ENCODE peak calls at places on chromosomes 1 and 21, in four cellular contexts. One of them, this sample, is unnamed.

GRCh38 chr1:30048905-30049304 is 674.5 kb downstream of the MATN1 start:
- DNase-seq in naive B cell: no peak
- DNase-seq in stimulated activated CD4-positive, alpha-beta T cell treated with anti-CD3 and anti-CD28 coated beads, Interleukin-15, amount 100 ng/mL, for 48 hours: no peak
- DNase-seq in PC-3: no peak
- DNase-seq in this sample: no peak

GRCh38 chr21:45151484-45152115 is 77.2 kb downstream of the ADARB1 start:
- DNase-seq in naive B cell: no peak
- DNase-seq in stimulated activated CD4-positive, alpha-beta T cell treated with anti-CD3 and anti-CD28 coated beads, Interleukin-15, amount 100 ng/mL, for 48 hours: no peak
- DNase-seq in PC-3: no peak
- DNase-seq in this sample: no peak

GRCh38 chr1:3037281-3038040 is 16.2 kb downstream of the ACTRT2 start:
- DNase-seq in naive B cell: no peak
- DNase-seq in stimulated activated CD4-positive, alpha-beta T cell treated with anti-CD3 and anti-CD28 coated beads, Interleukin-15, amount 100 ng/mL, for 48 hours: no peak
- DNase-seq in PC-3: no peak
- DNase-seq in this sample: no peak

GRCh38 chr1:7380712-7381111 is 390.4 kb upstream of the VAMP3 start:
- DNase-seq in naive B cell: no peak
- DNase-seq in stimulated activated CD4-positive, alpha-beta T cell treated with anti-CD3 and anti-CD28 coated beads, Interleukin-15, amount 100 ng/mL, for 48 hours: no peak
- DNase-seq in PC-3: no peak
- DNase-seq in this sample: no peak

GRCh38 chr1:11527541-11528452 is 48.8 kb downstream of the DISP3 start:
- DNase-seq in naive B cell: no peak
- DNase-seq in stimulated activated CD4-positive, alpha-beta T cell treated with anti-CD3 and anti-CD28 coated beads, Interleukin-15, amount 100 ng/mL, for 48 hours: no peak
- DNase-seq in PC-3: no peak
- DNase-seq in this sample: no peak

GRCh38 chr1:17586172-17586963 is 46.9 kb downstream of the ARHGEF10L start:
- DNase-seq in naive B cell: no peak
- DNase-seq in stimulated activated CD4-positive, alpha-beta T cell treated with anti-CD3 and anti-CD28 coated beads, Interleukin-15, amount 100 ng/mL, for 48 hours: no peak
- DNase-seq in PC-3: peak
- DNase-seq in this sample: no peak

GRCh38 chr1:18922319-18922726 is 20.0 kb upstream of the ALDH4A1 start:
- DNase-seq in naive B cell: no peak
- DNase-seq in stimulated activated CD4-positive, alpha-beta T cell treated with anti-CD3 and anti-CD28 coated beads, Interleukin-15, amount 100 ng/mL, for 48 hours: no peak
- DNase-seq in PC-3: peak
- DNase-seq in this sample: no peak

GRCh38 chr1:246567258-246568235 is 1.3 kb downstream of the CNST start:
- DNase-seq in naive B cell: no peak
- DNase-seq in stimulated activated CD4-positive, alpha-beta T cell treated with anti-CD3 and anti-CD28 coated beads, Interleukin-15, amount 100 ng/mL, for 48 hours: no peak
- DNase-seq in PC-3: peak
- DNase-seq in this sample: no peak

This sample was measured in GM06990.